ENCODE peak calls at places on chromosomes 3 and 15, in eight cellular contexts. C, U, E, F, L, G, Z and Q are unnamed samples.
A peak's percentile ranks its signal among the peaks of the same experiment; 100 is the strongest.

GRCh38 chr3:105676621-105677300 is 192.1 kb downstream of the CBLB start:
- DNase-seq in C (no peak), U (no peak), E (no peak), F (no peak), L (no peak), G (no peak), Z (no peak), Q (no peak)

GRCh38 chr3:194548346-194549321 is 61.8 kb upstream of the ATP13A3 start:
- DNase-seq in C (no peak), U (no peak), E (peak; percentile 86), F (no peak), L (no peak), G (no peak), Z (no peak), Q (no peak)

GRCh38 chr15:88401269-88401971 is 65.8 kb downstream of the MRPL46 start:
- DNase-seq in C (no peak), U (no peak), E (no peak), F (no peak), L (no peak), G (no peak), Z (no peak), Q (no peak)

GRCh38 chr3:126683069-126683468 is 21.0 kb upstream of the CHCHD6 start:
- DNase-seq in C (no peak), U (no peak), E (no peak), F (no peak), L (no peak), G (no peak), Z (no peak), Q (no peak)

GRCh38 chr3:9746330-9746729 is 3.4 kb upstream of the OGG1 start:
- DNase-seq in C (no peak), U (no peak), E (peak; percentile 74), F (no peak), L (no peak), G (no peak), Z (no peak), Q (no peak)

GRCh38 chr3:191681198-191681597 is 220.2 kb downstream of the PYDC2 start:
- DNase-seq in C (no peak), U (no peak), E (no peak), F (no peak), L (no peak), G (no peak), Z (no peak), Q (no peak)

GRCh38 chr3:196988241-196989029 is 19.8 kb upstream of the PIGZ start:
- DNase-seq in C (peak; percentile 35), U (peak; percentile 74), E (no peak), F (no peak), L (no peak), G (no peak), Z (no peak), Q (peak; percentile 68)

GRCh38 chr3:81352867-81353266 is 408.6 kb downstream of the GBE1 start:
- DNase-seq in C (no peak), U (peak; percentile 40), E (peak; percentile 85), F (no peak), L (no peak), G (no peak), Z (no peak), Q (peak; percentile 41)

GRCh38 chr3:172478116-172478515 is 29.9 kb upstream of the GHSR start:
- DNase-seq in C (no peak), U (no peak), E (no peak), F (no peak), L (no peak), G (no peak), Z (no peak), Q (no peak)

GRCh38 chr3:172471903-172472302 is 23.6 kb upstream of the GHSR start:
- DNase-seq in C (no peak), U (no peak), E (no peak), F (no peak), L (no peak), G (no peak), Z (no peak), Q (no peak)

GRCh38 chr3:172475703-172476102 is 27.4 kb upstream of the GHSR start:
- DNase-seq in C (no peak), U (no peak), E (no peak), F (no peak), L (no peak), G (no peak), Z (no peak), Q (no peak)

GRCh38 chr3:172470588-172470987 is 22.3 kb upstream of the GHSR start:
- DNase-seq in C (no peak), U (no peak), E (peak; percentile 21), F (no peak), L (no peak), G (no peak), Z (no peak), Q (no peak)

DNA sequence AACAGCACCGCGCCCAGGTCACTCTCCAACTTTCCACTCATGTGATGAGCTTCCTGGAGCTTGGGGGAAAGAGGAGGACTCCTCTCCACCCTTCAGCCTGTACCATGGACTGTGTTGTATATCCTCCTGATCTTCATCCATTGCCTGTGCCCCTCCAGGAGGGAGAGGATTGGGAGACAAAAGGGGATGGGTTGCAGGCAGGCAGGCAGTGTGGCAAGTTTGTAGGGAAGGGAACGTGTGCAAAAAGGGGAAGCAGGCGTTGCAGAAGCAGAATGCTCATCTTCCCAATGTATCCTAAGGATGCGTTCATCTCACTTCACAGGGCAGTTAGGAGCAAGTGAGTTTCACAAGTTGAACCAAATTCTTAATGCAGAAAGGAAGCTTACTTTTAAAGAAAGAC is 28.1 kb upstream of the GHSR start:
- DNase-seq in C (no peak), U (no peak), E (peak; percentile 12), F (no peak), L (no peak), G (no peak), Z (no peak), Q (no peak)
- H3K27ac ChIP-seq in C (no peak overlapping the region), U (no peak overlapping the region), E (peak overlapping the region; percentile 78), F (no peak overlapping the region), L (no peak overlapping the region), G (no peak overlapping the region), Z (no peak overlapping the region), Q (no peak overlapping the region)

DNA sequence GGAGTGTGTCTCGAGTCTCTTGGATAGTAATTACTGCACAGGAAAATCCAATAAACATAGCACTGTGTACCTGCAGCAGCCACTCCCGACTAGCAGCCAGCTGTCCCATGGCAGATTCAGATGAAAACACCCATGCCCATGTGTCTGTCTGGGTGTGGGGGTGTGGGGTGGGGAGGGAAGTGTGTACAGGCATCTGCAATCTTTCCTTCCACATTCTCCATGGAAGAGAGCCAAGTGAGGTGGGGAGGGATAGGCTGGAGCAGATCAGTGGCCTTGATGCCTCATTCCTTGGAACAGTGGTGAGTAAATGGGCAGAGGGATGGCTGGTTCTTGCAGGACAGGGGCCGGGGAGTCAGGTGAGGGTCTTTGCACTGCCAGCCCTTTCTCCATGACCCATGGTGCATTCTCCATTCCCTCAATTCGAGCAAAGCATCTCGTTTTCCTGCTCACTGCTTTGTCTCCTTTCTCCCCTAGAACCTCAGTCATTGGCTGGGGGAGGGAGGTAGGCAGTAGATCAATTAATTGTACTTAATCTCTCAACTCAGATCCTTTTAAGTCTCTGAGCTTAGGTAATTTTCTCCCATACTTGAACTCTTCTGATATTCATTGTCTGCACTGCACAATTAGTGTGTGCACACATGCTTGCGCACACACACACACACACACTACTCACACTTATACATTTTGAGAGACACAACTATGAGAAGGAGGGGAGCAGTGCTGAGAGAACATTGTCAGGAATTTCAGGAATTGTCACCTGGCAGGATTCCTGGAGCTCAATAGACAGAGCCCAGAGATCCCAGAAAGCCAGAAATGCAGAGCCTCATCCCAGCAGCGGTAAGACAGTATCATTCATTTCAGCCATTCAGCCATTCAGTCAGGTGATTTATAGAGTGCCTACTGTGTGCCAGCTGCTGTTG is 31.8 kb downstream of the PDIA5 start:
- DNase-seq in C (peak; percentile 27), U (no peak), E (no peak), F (no peak), L (no peak), G (no peak), Z (no peak), Q (peak; percentile 50)
- H3K27ac ChIP-seq in C (no peak overlapping the region), U (no peak overlapping the region), E (no peak overlapping the region), F (no peak overlapping the region), L (no peak overlapping the region), G (no peak overlapping the region), Z (no peak overlapping the region), Q (no peak overlapping the region)

GRCh38 chr3:15269091-15269989 is 63.0 kb downstream of the SH3BP5 start:
- DNase-seq in C (peak; percentile 95), U (no peak), E (peak; percentile 94), F (no peak), L (peak; percentile 70), G (peak; percentile 83), Z (peak; percentile 76), Q (peak; percentile 67)

GRCh38 chr3:15267502-15267901 is 61.5 kb downstream of the CAPN7 start:
- DNase-seq in C (no peak), U (no peak), E (no peak), F (no peak), L (no peak), G (no peak), Z (no peak), Q (no peak)

GRCh38 chr3:15266510-15267376 is 60.7 kb downstream of the CAPN7 start:
- DNase-seq in C (no peak), U (no peak), E (no peak), F (no peak), L (no peak), G (no peak), Z (no peak), Q (no peak)

GRCh38 chr3:15265655-15266509 is 59.8 kb downstream of the CAPN7 start:
- DNase-seq in C (no peak), U (no peak), E (no peak), F (no peak), L (no peak), G (no peak), Z (no peak), Q (no peak)

DNA sequence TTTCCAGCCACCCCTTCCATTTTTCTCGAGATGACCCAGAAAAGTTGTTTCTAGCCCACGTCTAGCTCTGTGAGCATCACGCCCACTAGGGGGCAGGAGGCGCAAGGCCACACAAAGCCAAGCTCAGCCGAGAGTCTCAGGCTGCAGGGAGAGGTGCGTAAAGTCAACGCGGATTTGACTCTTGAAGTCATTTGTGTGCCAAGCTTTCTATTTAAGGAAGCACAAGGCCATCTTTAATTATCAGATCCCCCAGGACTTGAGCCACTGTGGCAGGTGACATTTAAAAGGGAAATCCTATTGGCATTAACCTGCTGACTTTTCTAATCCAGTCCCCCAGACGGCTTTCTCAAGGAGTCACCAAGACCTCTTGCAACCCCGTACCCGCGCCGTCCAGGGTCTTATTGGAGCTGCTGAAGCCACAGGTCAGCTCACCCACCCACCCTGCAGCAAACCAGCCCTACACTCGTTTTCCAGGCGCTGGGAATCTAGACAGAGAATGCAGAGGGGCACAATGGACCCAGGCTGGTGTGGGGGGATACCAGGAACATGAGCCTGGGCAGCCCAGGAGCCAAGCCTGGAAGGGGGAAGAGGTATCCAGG is 62.1 kb downstream of the CAPN7 start:
- DNase-seq in C (peak; percentile 95), U (peak; percentile 59), E (peak; percentile 79), F (peak; percentile 67), L (peak; percentile 65), G (peak; percentile 87), Z (peak; percentile 87), Q (peak; percentile 84)
- H3K27ac ChIP-seq in C (no peak overlapping the region), U (no peak overlapping the region), E (peak overlapping the region; percentile 98), F (no peak overlapping the region), L (no peak overlapping the region), G (no peak overlapping the region), Z (no peak overlapping the region), Q (no peak overlapping the region)

DNA sequence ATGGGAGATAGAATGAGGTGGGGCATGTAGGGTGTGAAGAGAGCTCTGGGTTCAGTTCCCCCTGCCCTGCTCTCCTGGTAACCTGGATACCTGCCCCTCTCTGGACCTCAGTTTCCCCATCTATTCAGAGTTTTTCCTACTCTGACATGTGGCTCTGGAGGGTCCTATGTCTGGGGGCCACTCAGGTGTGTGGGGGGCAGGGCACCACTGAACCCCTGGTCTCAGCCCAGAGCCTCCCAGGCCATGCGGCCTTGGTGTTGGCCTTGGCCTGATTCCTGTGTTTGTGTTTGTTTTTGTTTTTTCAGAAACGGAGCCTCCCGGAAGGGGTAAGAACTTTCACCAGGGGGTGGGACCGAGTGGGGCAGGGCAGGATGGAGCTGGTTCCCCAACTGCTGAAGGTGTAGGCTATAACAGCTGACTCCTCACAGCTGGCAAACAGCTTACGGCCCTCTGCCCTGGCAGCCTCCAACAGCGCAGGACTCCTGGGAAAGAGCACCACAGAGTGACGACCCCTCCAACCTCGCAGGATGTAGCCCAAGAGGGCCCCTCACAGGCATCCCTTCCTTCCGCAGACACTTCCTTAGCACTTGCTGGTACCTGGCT is 803 bp downstream of the ITIH3 start:
- DNase-seq in C (no peak), U (peak; percentile 63), E (no peak), F (no peak), L (no peak), G (no peak), Z (no peak), Q (no peak)
- H3K27ac ChIP-seq in C (no peak overlapping the region), U (peak overlapping the region; percentile 87), E (no peak overlapping the region), F (no peak overlapping the region), L (no peak overlapping the region), G (no peak overlapping the region), Z (no peak overlapping the region), Q (no peak overlapping the region)